ENCODE peak calls at places on chromosomes 3 and 15, in five cellular contexts. Q is SW480; K is activated T-helper 9 cell treated with anti-CD3 and anti-CD28 coated beads, Interleukin-2, amount 50 U/mL, for 16 hours; O is kidney tubule cell; R is activated naive CD4-positive, alpha-beta T cell treated with anti-CD3 and anti-CD28 coated beads for 36 hours. E is an unnamed sample.

GRCh38 chr3:65904016-65904415 is 134.7 kb downstream of the MAGI1 start:
- DNase-seq in Q (no peak), K (no peak), O (no peak), R (no peak), E (no peak)

GRCh38 chr3:157494581-157495281 is 8.5 kb downstream of the VEPH1 start:
- DNase-seq in R (no peak), Q (peak), O (no peak), K (no peak), E (no peak)

GRCh38 chr15:57881361-57881760 is 174.8 kb downstream of the POLR2M start:
- DNase-seq in R (no peak), O (peak), Q (no peak), K (no peak), E (no peak)

GRCh38 chr15:33915571-33916407 is 52.5 kb upstream of the CHRM5 start:
- DNase-seq in Q (peak), K (no peak), R (no peak), O (peak), E (no peak)

GRCh38 chr3:195352895-195353488 is 82.0 kb upstream of the XXYLT1 start:
- DNase-seq in R (no peak), O (peak), K (no peak), Q (peak), E (no peak)

GRCh38 chr3:106281231-106281630 is 412.4 kb upstream of the CBLB start:
- DNase-seq in R (no peak), O (no peak), Q (no peak), K (no peak), E (no peak)

GRCh38 chr15:73637527-73637926 is 4.3 kb upstream of the NPTN start:
- DNase-seq in R (no peak), O (peak), K (no peak), Q (no peak), E (no peak)

GRCh38 chr15:22956257-22956979 is 23.8 kb downstream of the CYFIP1 start:
- DNase-seq in K (no peak), Q (no peak), R (no peak), O (no peak), E (no peak)

GRCh38 chr15:58410353-58410752 is 21.4 kb upstream of the LIPC start:
- DNase-seq in O (peak), K (no peak), R (peak), Q (no peak), E (peak)

GRCh38 chr3:3689601-3690375 is 109.4 kb upstream of the LRRN1 start:
- DNase-seq in R (no peak), O (no peak), K (no peak), Q (no peak), E (no peak)

GRCh38 chr3:197135212-197135611 is 105.6 kb upstream of the MELTF start:
- DNase-seq in R (peak), O (no peak), K (no peak), Q (no peak), E (no peak)

GRCh38 chr3:4314688-4315087 is 11.5 kb downstream of the SETMAR start:
- DNase-seq in R (no peak), K (no peak), Q (no peak), O (no peak), E (no peak)

GRCh38 chr3:71583569-71584215 is at the start of gene FOXP1:
- DNase-seq in R (peak), O (peak), K (peak), Q (peak), E (peak)

GRCh38 chr15:100651253-100651652 is 48.9 kb downstream of the ASB7 start:
- DNase-seq in K (no peak), Q (no peak), R (no peak), O (no peak), E (no peak)

GRCh38 chr3:130517541-130517940 is 564 bp downstream of the COL6A6 start:
- DNase-seq in Q (no peak), R (no peak), O (peak), K (no peak), E (no peak)

GRCh38 chr15:28918141-28918983 is 32.6 kb downstream of the APBA2 start:
- DNase-seq in K (no peak), R (peak), Q (no peak), O (no peak), E (no peak)

GRCh38 chr3:108342829-108343478 is 46.6 kb downstream of the HHLA2 start:
- DNase-seq in O (peak), K (no peak), R (no peak), Q (no peak), E (no peak)

GRCh38 chr15:71008250-71008870 is 106.9 kb upstream of the THSD4 start:
- DNase-seq in O (no peak), Q (no peak), R (no peak), K (no peak), E (no peak)

GRCh38 chr3:152968388-152969024 is 133.6 kb downstream of the P2RY1 start:
- DNase-seq in R (no peak), O (no peak), K (no peak), Q (no peak), E (no peak)

GRCh38 chr3:105561875-105562274 is 195.2 kb downstream of the ALCAM start:
- DNase-seq in O (no peak), K (no peak), R (no peak), Q (no peak), E (no peak)

GRCh38 chr15:78565951-78566774 is 843 bp downstream of the CHRNA5 start:
- DNase-seq in R (no peak), O (peak), Q (peak), K (no peak), E (no peak)

GRCh38 chr3:16715281-16715680 is 110.1 kb upstream of the DAZL start:
- DNase-seq in R (no peak), Q (no peak), K (no peak), O (no peak), E (no peak)

GRCh38 chr15:55909036-55909811 is 84.2 kb downstream of the NEDD4 start:
- DNase-seq in O (peak), R (no peak), K (no peak), Q (no peak), E (no peak)

GRCh38 chr15:98085003-98085639 is 124.6 kb downstream of the ARRDC4 start:
- DNase-seq in K (no peak), R (peak), Q (peak), O (peak), E (no peak)

GRCh38 chr3:134685881-134686802 is 35.3 kb upstream of the KY start:
- DNase-seq in R (no peak), K (no peak), Q (no peak), O (peak), E (no peak)

GRCh38 chr3:124565551-124565950 is 164.7 kb upstream of the UMPS start:
- DNase-seq in R (no peak), Q (no peak), K (no peak), O (no peak), E (no peak)

GRCh38 chr3:184601576-184602405 is 40.2 kb downstream of the EPHB3 start:
- DNase-seq in Q (no peak), O (no peak), R (no peak), K (no peak), E (no peak)

GRCh38 chr3:20060924-20061323 is 20.7 kb downstream of the KAT2B start:
- DNase-seq in R (no peak), O (peak), Q (no peak), K (no peak), E (no peak)

GRCh38 chr3:43104786-43105185 is 1.1 kb downstream of the POMGNT2 start:
- DNase-seq in Q (peak), R (no peak), O (no peak), K (no peak), E (no peak)

GRCh38 chr3:105965384-105965783 is 96.6 kb upstream of the CBLB start:
- DNase-seq in O (no peak), K (no peak), Q (no peak), R (no peak), E (no peak)

GRCh38 chr3:62659660-62660059 is 215.6 kb downstream of the CADPS start:
- DNase-seq in K (no peak), O (no peak), Q (no peak), R (no peak), E (no peak)

GRCh38 chr3:130839815-130840214 is 54.1 kb upstream of the ATP2C1 start:
- DNase-seq in R (no peak), Q (no peak), K (no peak), O (no peak), E (no peak)

GRCh38 chr3:13608969-13609725 is 60.2 kb downstream of the FBLN2 start:
- DNase-seq in O (no peak), Q (no peak), K (no peak), R (no peak), E (no peak)